ENCODE peak calls at places on chromosome 20, in ten cellular contexts. S, Y, O, P, D, M, A, E, Z and V are unnamed samples.

GRCh38 chr20:1423625-1424106 is 30.8 kb upstream of the FKBP1A start:
- DNase-seq in S (peak; percentile 77), Y (peak; percentile 69), O (no peak), P (peak; percentile 99), D (no peak), M (peak; percentile 98), A (peak; percentile 73), E (no peak), Z (no peak), V (peak; percentile 6)

GRCh38 chr20:41161886-41162285 is 24.5 kb downstream of the PLCG1 start:
- DNase-seq in S (no peak), Y (no peak), O (no peak), P (no peak), D (peak; percentile 53), M (no peak), A (no peak), E (no peak), Z (peak; percentile 25), V (no peak)

GRCh38 chr20:60058869-60059268 is 100.6 kb downstream of the CDH26 start:
- DNase-seq in S (no peak), Y (no peak), O (no peak), P (no peak), D (no peak), M (no peak), A (no peak), E (no peak), Z (no peak), V (no peak)

GRCh38 chr20:56091635-56092180 is 86.4 kb upstream of the CBLN4 start:
- DNase-seq in S (no peak), Y (no peak), O (no peak), P (peak; percentile 1), D (no peak), M (no peak), A (no peak), E (no peak), Z (no peak), V (no peak)

GRCh38 chr20:4169360-4170214 is 154.2 kb upstream of the RNF24 start:
- DNase-seq in S (no peak), Y (no peak), O (no peak), P (no peak), D (no peak), M (peak; percentile 21), A (no peak), E (no peak), Z (no peak), V (no peak)

GRCh38 chr20:10705801-10706459 is 32.1 kb upstream of the JAG1 start:
- DNase-seq in S (peak; percentile 73), Y (no peak), O (no peak), P (no peak), D (no peak), M (no peak), A (peak; percentile 44), E (no peak), Z (no peak), V (no peak)

GRCh38 chr20:64079273-64080012 is at the start of gene RGS19:
- DNase-seq in S (peak; percentile 82), Y (peak; percentile 64), O (peak; percentile 85), P (peak; percentile 77), D (peak; percentile 93), M (peak; percentile 77), A (peak; percentile 42), E (peak; percentile 73), Z (peak; percentile 65), V (peak; percentile 76)

GRCh38 chr20:856361-856775 is 22.9 kb downstream of the FAM110A start:
- DNase-seq in S (no peak), Y (peak; percentile 54), O (no peak), P (peak; percentile 67), D (no peak), M (no peak), A (peak; percentile 77), E (no peak), Z (peak; percentile 57), V (no peak)

GRCh38 chr20:7137395-7138151 is 370.1 kb downstream of the BMP2 start:
- DNase-seq in S (no peak), Y (no peak), O (no peak), P (no peak), D (no peak), M (no peak), A (no peak), E (no peak), Z (no peak), V (no peak)

GRCh38 chr20:63101781-63102719 is 95.3 kb upstream of the BHLHE23 start:
- DNase-seq in S (peak; percentile 39), Y (peak; percentile 24), O (peak; percentile 51), P (peak; percentile 52), D (peak; percentile 68), M (peak; percentile 70), A (peak; percentile 18), E (no peak), Z (peak; percentile 54), V (peak; percentile 74)

GRCh38 chr20:34964486-34964885 is 8.8 kb downstream of the MYH7B start:
- DNase-seq in S (no peak), Y (no peak), O (no peak), P (no peak), D (no peak), M (no peak), A (no peak), E (no peak), Z (no peak), V (no peak)

GRCh38 chr20:14583413-14583812 is 246.0 kb upstream of the FLRT3 start:
- DNase-seq in S (no peak), Y (peak; percentile 4), O (no peak), P (no peak), D (no peak), M (no peak), A (no peak), E (no peak), Z (no peak), V (no peak)

GRCh38 chr20:671252-672030 is 4.2 kb downstream of the SCRT2 start:
- DNase-seq in S (no peak), Y (no peak), O (no peak), P (no peak), D (peak; percentile 66), M (no peak), A (no peak), E (no peak), Z (no peak), V (no peak)

GRCh38 chr20:56409521-56409920 is 2.5 kb upstream of the CASS4 start:
- DNase-seq in S (no peak), Y (peak; percentile 94), O (no peak), P (no peak), D (no peak), M (no peak), A (no peak), E (no peak), Z (no peak), V (no peak)

GRCh38 chr20:13458860-13459451 is 179.8 kb downstream of the TASP1 start:
- DNase-seq in S (no peak), Y (peak; percentile 41), O (no peak), P (peak; percentile 60), D (no peak), M (peak; percentile 62), A (peak; percentile 15), E (no peak), Z (no peak), V (no peak)

DNA sequence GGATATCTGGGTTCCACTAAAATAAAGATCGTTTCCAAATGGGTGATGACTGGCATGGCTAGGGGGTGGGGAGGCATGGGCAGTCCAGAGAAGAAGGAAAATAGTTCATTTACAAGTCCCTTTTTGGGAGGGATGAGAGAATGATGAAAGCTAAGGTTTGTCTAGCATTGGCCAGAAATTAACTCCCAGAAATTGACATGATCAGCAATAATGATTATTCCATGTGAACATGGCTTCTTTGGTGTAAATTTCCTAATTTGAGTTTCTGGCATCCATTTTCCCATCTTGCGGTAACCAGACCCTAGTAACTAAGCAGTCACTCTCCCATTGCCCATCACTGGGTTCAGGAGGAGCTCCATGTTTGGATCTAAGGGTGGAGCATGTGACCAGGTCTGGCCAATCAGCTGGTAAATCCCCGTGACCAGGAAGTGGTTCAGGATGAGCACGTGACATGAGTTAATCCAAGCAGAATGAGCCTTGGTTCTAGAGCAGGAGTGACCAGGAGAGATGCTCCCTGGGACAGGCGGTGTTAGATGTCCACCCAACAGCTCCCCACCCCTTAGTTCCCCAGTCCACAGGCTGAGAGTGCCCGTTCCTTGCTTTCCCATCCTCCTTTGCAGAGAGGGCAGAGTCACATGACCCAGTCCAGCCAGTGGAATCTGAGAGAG is 512.7 kb downstream of the PREX1 start:
- DNase-seq in S (no peak), Y (no peak), O (no peak), P (no peak), D (no peak), M (no peak), A (no peak), E (no peak), Z (no peak), V (no peak)
- H3K27me3 ChIP-seq in S (no peaks in the 10 kb centered on the region), Y (peaks cover 31% of the 10 kb centered on the region), O (peaks cover 2% of the 10 kb centered on the region), P (no peaks in the 10 kb centered on the region), D (no peaks in the 10 kb centered on the region), M (no peaks in the 10 kb centered on the region), A (peaks cover 10% of the 10 kb centered on the region), E (peaks cover 8% of the 10 kb centered on the region), Z (no peaks in the 10 kb centered on the region), V (no peaks in the 10 kb centered on the region)

GRCh38 chr20:17633850-17634500 is 48.1 kb downstream of the RRBP1 start:
- DNase-seq in S (no peak), Y (no peak), O (no peak), P (no peak), D (peak; percentile 67), M (no peak), A (no peak), E (no peak), Z (no peak), V (no peak)
- H3K27ac ChIP-seq in S (peak overlapping the region; percentile 54), Y (no peak overlapping the region), O (no peak overlapping the region), P (no peak overlapping the region), D (no peak overlapping the region), M (no peak overlapping the region), A (no peak overlapping the region), E (peak overlapping the region; percentile 53), Z (no peak overlapping the region), V (no peak overlapping the region)

DNA sequence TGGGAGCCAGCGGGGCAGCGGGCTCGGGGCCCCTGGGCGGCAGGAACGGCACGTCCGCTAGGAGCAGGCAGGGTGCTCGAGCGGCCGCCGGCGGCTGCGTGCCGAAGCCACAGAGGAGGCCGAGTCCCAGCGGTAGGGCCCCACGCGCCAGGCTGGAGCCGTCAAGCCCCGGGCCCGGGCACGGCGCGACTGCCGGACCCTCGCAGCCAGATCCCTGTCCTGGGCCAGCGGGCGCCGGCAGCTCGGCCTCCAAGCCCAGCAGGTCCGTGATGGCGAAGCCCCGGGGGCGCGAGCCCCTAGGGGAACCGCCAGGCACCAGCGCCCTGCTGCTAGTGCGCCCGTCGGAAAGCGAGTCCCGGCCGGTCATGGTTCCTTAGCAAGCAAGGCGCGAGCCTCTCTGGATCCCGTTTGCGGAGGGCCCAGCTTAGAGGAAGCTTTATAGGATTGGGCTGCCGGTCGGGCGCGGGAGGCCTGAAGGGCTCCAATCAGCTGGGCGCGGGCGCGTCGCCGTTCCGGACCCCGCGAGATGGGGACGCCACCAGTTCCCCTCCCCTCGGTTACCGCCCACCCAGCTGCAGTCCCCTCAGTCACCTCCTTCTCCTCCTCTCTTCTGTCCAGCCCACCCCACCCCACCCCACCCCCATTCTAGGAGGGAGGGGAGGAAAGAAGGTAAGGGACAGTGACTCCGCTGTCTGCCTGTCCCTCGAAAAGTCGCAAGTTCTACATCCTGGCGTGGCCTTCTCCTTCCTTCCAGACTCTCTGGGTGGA is at the start of gene VSX1:
- DNase-seq in S (no peak), Y (no peak), O (peak; percentile 37), P (no peak), D (no peak), M (peak; percentile 70), A (no peak), E (no peak), Z (no peak), V (no peak)
- H3K27me3 ChIP-seq in S (peaks cover 95% of the 10 kb centered on the region), Y (peaks cover 85% of the 10 kb centered on the region), O (peaks cover 34% of the 10 kb centered on the region), P (peaks cover 49% of the 10 kb centered on the region), D (no peaks in the 10 kb centered on the region), M (peaks cover 100% of the 10 kb centered on the region), A (peaks cover 91% of the 10 kb centered on the region), E (peaks cover 89% of the 10 kb centered on the region), Z (peaks cover 43% of the 10 kb centered on the region), V (peaks cover 23% of the 10 kb centered on the region)

GRCh38 chr20:46752639-46753235 is 43.3 kb downstream of the SLC2A10 start:
- DNase-seq in S (peak; percentile 64), Y (peak; percentile 62), O (peak; percentile 74), P (peak; percentile 55), D (peak; percentile 79), M (peak; percentile 84), A (peak; percentile 20), E (peak; percentile 64), Z (peak; percentile 28), V (no peak)
- H3K27ac ChIP-seq in S (no peak overlapping the region), Y (no peak overlapping the region), O (no peak overlapping the region), P (no peak overlapping the region), D (no peak overlapping the region), M (no peak overlapping the region), A (no peak overlapping the region), E (no peak overlapping the region), Z (no peak overlapping the region), V (no peak overlapping the region)